ENCODE peak calls at places on chromosome X, in seven cellular contexts. V, W, E, X, R, G and T are unnamed samples. For H3K4me1 and H3K27me3, the result is how much of the 10 kb centered on the place peaks cover.

GRCh38 chrX:41033299-41033698 is 51.9 kb upstream of the USP9X start:
- DNase-seq in V (no peak), W (no peak), E (no peak), X (no peak), R (no peak), G (no peak), T (no peak)

GRCh38 chrX:100484971-100485370 is 74.9 kb upstream of the PCDH19 start:
- DNase-seq in V (no peak), W (no peak), E (no peak), X (no peak), R (no peak), G (no peak), T (no peak)

GRCh38 chrX:57906790-57907189 is 3.5 kb downstream of the ZXDA start:
- DNase-seq in V (peak), W (peak), E (no peak), X (no peak), R (no peak), G (no peak), T (no peak)

GRCh38 chrX:150338615-150339014 is 24.5 kb upstream of the MAMLD1 start:
- DNase-seq in V (no peak), W (no peak), E (no peak), X (no peak), R (no peak), G (no peak), T (no peak)

GRCh38 chrX:150621652-150622051 is 53.2 kb downstream of the MTM1 start:
- DNase-seq in V (no peak), W (no peak), E (no peak), X (no peak), R (no peak), G (no peak), T (no peak)

GRCh38 chrX:12819231-12819630 is 28.0 kb downstream of the PRPS2 start:
- DNase-seq in V (peak), W (no peak), E (no peak), X (no peak), R (no peak), G (no peak), T (no peak)

GRCh38 chrX:39974228-39974627 is 123.5 kb downstream of the BCOR start:
- DNase-seq in V (no peak), W (no peak), E (no peak), X (no peak), R (no peak), G (no peak), T (no peak)

GRCh38 chrX:48569958-48570357 is 4.3 kb upstream of the RBM3 start:
- DNase-seq in V (peak), W (peak), E (no peak), X (no peak), R (no peak), G (no peak), T (no peak)

GRCh38 chrX:134990475-134991473 is at the start of gene SMIM10:
- DNase-seq in V (peak), W (peak), E (peak), X (peak), R (peak), G (peak), T (peak)

GRCh38 chrX:79167437-79167836 is 22.9 kb downstream of the GPR174 start:
- DNase-seq in V (no peak), W (no peak), E (no peak), X (no peak), R (no peak), G (no peak), T (no peak)
- H3K4me1 ChIP-seq in V (under half), W (under half), E (under half), X (under half), R (under half), G (under half), T (under half)

GRCh38 chrX:85243761-85244410 is at the start of the genes SATL1 and ZNF711:
- DNase-seq in V (peak), W (peak), E (peak), X (peak), R (peak), G (peak), T (peak)
- H3K27me3 ChIP-seq in V (under half), W (under half), E (under half), X (under half), R (under half), G (under half), T (under half)

GRCh38 chrX:104309169-104309568 is 54.4 kb upstream of the ESX1 start:
- DNase-seq in V (no peak), W (no peak), E (no peak), X (no peak), R (no peak), G (no peak), T (no peak)
- TF ChIP-seq CTCF in V (peak), W (no peak), E (no peak), X (no peak), R (no peak), G (no peak), T (no peak)

GRCh38 chrX:106734827-106735226 is 8.3 kb downstream of the RNF128 start:
- DNase-seq in V (no peak), W (no peak), E (no peak), X (no peak), R (no peak), G (no peak), T (no peak)
- H3K4me1 ChIP-seq in V (under half), W (under half), E (under half), X (under half), R (under half), G (under half), T (under half)